ENCODE peak calls at places on chromosomes 7 and 10, in four cellular contexts. P, F, U and G are unnamed samples.
A peak's percentile ranks its signal among the peaks of the same experiment; 100 is the strongest.

GRCh38 chr10:26612151-26612915 is 85.2 kb upstream of the PDSS1 start:
- DNase-seq in F (no peak), P (no peak), U (peak; percentile 60), G (no peak)

GRCh38 chr10:72176701-72177100 is 39.1 kb upstream of the ANAPC16 start:
- DNase-seq in P (no peak), U (no peak), F (no peak), G (no peak)

GRCh38 chr10:101241840-101242707 is 12.8 kb upstream of the LBX1 start:
- DNase-seq in P (no peak), F (peak; percentile 51), U (no peak), G (no peak)

GRCh38 chr10:53458007-53458406 is 685.4 kb upstream of the MBL2 start:
- DNase-seq in U (no peak), F (no peak), P (no peak), G (no peak)

GRCh38 chr10:87634311-87634710 is 25.4 kb upstream of the PAPSS2 start:
- DNase-seq in F (no peak), U (no peak), P (no peak), G (no peak)

GRCh38 chr10:3754727-3755439 is 30.1 kb downstream of the KLF6 start:
- DNase-seq in P (peak; percentile 80), U (peak; percentile 69), F (peak; percentile 97), G (no peak)

GRCh38 chr10:126421745-126422144 is 33.5 kb upstream of the ADAM12 start:
- DNase-seq in U (no peak), P (no peak), F (peak; percentile 96), G (no peak)

GRCh38 chr10:44830022-44830421 is 81.1 kb upstream of the TMEM72 start:
- DNase-seq in F (peak; percentile 39), P (no peak), U (no peak), G (no peak)

GRCh38 chr10:130770018-130770630 is 541.4 kb downstream of the TCERG1L start:
- DNase-seq in U (peak; percentile 24), P (peak; percentile 25), F (no peak), G (no peak)

GRCh38 chr10:49844775-49845561 is 82.8 kb upstream of the OGDHL start:
- DNase-seq in U (peak; percentile 58), P (no peak), F (peak; percentile 74), G (no peak)

GRCh38 chr7:34091330-34091917 is 186.1 kb downstream of the BMPER start:
- DNase-seq in U (peak; percentile 64), F (peak; percentile 78), P (no peak), G (no peak)

GRCh38 chr7:102285541-102286236 is 979 bp upstream of the SH2B2 start:
- DNase-seq in F (no peak), U (no peak), P (no peak), G (no peak)

GRCh38 chr7:157529768-157530560 is 193.2 kb downstream of the DNAJB6 start:
- DNase-seq in F (no peak), P (peak; percentile 23), U (peak; percentile 14), G (peak; percentile 27)
- H3K4me3 ChIP-seq in F (no peak overlapping the region), P (no peak overlapping the region), U (no peak overlapping the region), G (no peak overlapping the region)

GRCh38 chr7:128430207-128430606 is 20.4 kb upstream of the IMPDH1 start:
- DNase-seq in F (no peak), U (no peak), P (no peak), G (no peak)
- TF ChIP-seq CTCF in F (no peak), U (no peak), P (no peak), G (no peak)

GRCh38 chr10:108749042-108749441 is 1174.3 kb downstream of the XPNPEP1 start:
- DNase-seq in F (no peak), P (no peak), U (no peak), G (no peak)
- H3K9me3 ChIP-seq in F (peaks cover 4% of the 10 kb centered on the region), P (no peaks in the 10 kb centered on the region), U (no peaks in the 10 kb centered on the region), G (no peaks in the 10 kb centered on the region)

GRCh38 chr10:132994371-132994796 is 52.0 kb upstream of the CFAP46 start:
- DNase-seq in U (no peak), F (peak; percentile 42), P (no peak), G (peak; percentile 44)

GRCh38 chr10:132991706-132992432 is 49.5 kb upstream of the CFAP46 start:
- DNase-seq in P (no peak), U (no peak), F (no peak), G (peak; percentile 33)

GRCh38 chr10:132992433-132993215 is 50.3 kb upstream of the CFAP46 start:
- DNase-seq in P (no peak), U (no peak), F (no peak), G (peak; percentile 41)

GRCh38 chr10:132994811-132995210 is 52.4 kb upstream of the CFAP46 start:
- DNase-seq in U (no peak), F (no peak), P (no peak), G (no peak)

DNA sequence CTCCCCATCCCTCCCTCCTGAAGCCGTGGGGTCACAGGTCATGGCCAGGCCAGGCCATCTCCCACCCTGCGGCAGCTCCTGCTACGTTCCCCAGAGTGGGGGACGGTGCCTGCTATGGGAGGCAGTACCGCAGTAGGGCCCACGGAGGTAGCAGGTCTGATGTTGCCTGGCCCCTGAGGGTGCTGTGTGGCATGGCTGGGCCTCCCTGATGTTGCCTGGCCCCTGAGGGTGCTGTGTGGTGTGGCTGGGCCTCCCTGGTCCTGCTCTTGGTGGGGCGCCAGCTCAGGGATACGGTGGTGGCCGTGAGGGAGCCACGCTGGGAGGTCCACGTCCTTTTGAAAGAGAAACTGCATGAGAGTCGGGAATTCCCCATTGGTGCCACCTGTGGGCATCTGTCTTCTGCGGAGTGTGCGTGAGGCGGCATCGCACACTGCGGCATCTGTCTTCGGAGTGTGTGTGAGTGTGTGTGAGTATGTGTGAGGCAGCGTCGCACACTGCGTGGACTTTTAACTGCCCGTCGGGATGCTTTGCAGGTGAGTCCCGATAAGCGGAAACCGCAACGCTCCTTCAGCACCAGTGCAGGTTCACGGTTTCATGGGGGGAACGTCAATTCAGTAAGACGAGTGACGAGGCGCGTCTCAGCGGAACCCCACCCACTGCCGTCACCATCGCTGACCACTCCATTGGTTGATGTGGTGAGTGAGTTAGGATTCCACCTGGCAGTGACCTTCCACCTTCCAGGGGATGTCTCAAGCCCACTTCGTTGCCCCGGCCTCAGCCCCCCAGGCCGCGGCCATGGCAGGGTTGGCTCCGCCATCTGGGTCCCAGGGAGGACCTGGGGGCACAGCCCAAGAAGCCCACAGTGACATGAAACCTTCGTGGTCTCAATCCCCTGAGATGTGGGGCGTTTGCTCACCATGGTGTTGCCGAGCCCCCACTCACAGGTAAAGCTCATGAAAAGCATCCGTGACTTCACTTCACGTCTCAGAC is 51.2 kb upstream of the CFAP46 start:
- DNase-seq in P (no peak), F (no peak), U (no peak), G (no peak)
- H3K4me3 ChIP-seq in P (no peak overlapping the region), F (no peak overlapping the region), U (no peak overlapping the region), G (peak overlapping the region; percentile 44)